ENCODE peak calls at places on chromosomes 11 and 22, in ten cellular contexts. Q is WERI-Rb-1, L is NB4, T is GM12865, G is MM.1S, W is body of pancreas, S is upper lobe of left lung, C is Peyer's patch, B is fibroblast of pulmonary artery, F is hepatocyte. Y is an unnamed sample.

GRCh38 chr11:75745807-75746206 is 22.8 kb upstream of the DGAT2 start:
- DNase-seq in Q (no peak), B (no peak), T (no peak), C (no peak), F (no peak), L (no peak), W (no peak), S (no peak), G (no peak), Y (no peak)

GRCh38 chr11:23151819-23152218 is 291.5 kb upstream of the CCDC179 start:
- DNase-seq in C (no peak), Q (no peak), W (no peak), G (no peak), S (no peak), B (peak; percentile 1), L (no peak), F (no peak), T (no peak), Y (no peak)

GRCh38 chr22:49936018-49936972 is 17.9 kb downstream of the CRELD2 start:
- DNase-seq in Q (peak; percentile 84), G (peak; percentile 87), T (peak; percentile 92), W (peak; percentile 94), L (peak; percentile 92), F (peak; percentile 96), B (peak; percentile 92), S (peak; percentile 97), C (peak; percentile 90), Y (no peak)

GRCh38 chr11:61816736-61817455 is at the start of gene FADS1:
- DNase-seq in T (peak; percentile 95), B (peak; percentile 97), W (peak; percentile 89), F (peak; percentile 99), L (peak; percentile 99), Q (peak; percentile 98), C (peak; percentile 78), S (peak; percentile 97), G (peak; percentile 92), Y (peak; percentile 73)

GRCh38 chr11:109606256-109606655 is 184.3 kb downstream of the C11orf87 start:
- DNase-seq in L (no peak), Q (no peak), S (no peak), W (no peak), G (no peak), T (no peak), C (no peak), B (no peak), F (no peak), Y (no peak)

GRCh38 chr11:43693731-43694130 is 13.2 kb downstream of the HSD17B12 start:
- DNase-seq in S (no peak), G (no peak), C (no peak), Q (no peak), L (no peak), F (no peak), T (no peak), W (no peak), B (no peak), Y (no peak)

GRCh38 chr11:14309425-14310192 is 49.4 kb downstream of the RRAS2 start:
- DNase-seq in W (no peak), T (peak; percentile 30), Q (no peak), C (no peak), S (no peak), B (no peak), G (no peak), F (no peak), L (no peak), Y (no peak)

GRCh38 chr11:124402326-124402922 is 3.6 kb upstream of the OR8B3 start:
- DNase-seq in L (peak; percentile 67), F (peak; percentile 91), S (no peak), B (peak; percentile 92), T (peak; percentile 68), G (peak; percentile 64), W (peak; percentile 53), Q (peak; percentile 59), C (peak; percentile 28), Y (peak; percentile 35)

GRCh38 chr11:87030458-87031054 is 7.2 kb upstream of the TMEM135 start:
- DNase-seq in L (no peak), T (peak; percentile 10), G (no peak), B (no peak), S (no peak), Q (no peak), C (no peak), W (no peak), F (no peak), Y (no peak)

GRCh38 chr11:64501500-64502427 is 89.3 kb upstream of the SLC22A12 start:
- DNase-seq in Q (no peak), L (no peak), C (no peak), B (no peak), T (no peak), W (no peak), S (no peak), F (peak; percentile 54), G (no peak), Y (no peak)

DNA sequence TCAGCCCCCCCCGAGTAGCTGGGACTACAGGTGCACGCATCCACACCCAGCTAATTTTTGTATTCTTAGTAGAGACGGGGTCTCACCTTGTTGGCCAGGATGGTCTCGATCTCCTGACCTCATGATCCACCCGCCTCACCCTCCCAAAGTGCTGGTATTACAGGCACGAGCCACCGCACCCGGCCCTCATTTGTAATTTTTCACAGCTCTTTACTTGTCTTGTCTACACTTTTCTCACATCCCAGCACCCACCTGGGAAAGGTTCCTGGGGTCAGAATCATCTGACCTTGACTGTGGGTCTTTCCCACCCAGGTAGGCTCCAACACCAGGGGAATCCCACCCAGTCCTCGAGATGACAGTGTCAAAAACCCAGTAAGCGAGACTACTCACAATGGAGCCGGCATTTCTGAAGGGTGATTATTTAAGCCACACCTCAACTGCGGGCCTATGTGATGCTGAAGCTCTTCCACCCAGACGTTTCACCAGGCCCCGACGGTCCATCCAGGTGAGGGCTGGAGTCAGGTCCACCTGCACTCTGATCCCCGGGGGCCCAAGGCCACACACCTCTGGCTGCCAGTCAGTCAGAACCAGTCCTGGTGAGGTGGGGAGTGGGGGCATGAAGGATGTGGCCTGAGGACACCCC is 23.4 kb downstream of the CELSR1 start:
- DNase-seq in T (peak; percentile 54), W (no peak), B (no peak), L (no peak), G (no peak), C (no peak), Q (no peak), S (no peak), F (peak; percentile 2), Y (no peak)
- H3K4me3 ChIP-seq in T (no peak overlapping the region), W (no peak overlapping the region), B (no peak overlapping the region), L (no peak overlapping the region), G (no peak overlapping the region), C (no peak overlapping the region), Q (no peak overlapping the region), S (no peak overlapping the region), F (no peak overlapping the region), Y (no peak overlapping the region)

DNA sequence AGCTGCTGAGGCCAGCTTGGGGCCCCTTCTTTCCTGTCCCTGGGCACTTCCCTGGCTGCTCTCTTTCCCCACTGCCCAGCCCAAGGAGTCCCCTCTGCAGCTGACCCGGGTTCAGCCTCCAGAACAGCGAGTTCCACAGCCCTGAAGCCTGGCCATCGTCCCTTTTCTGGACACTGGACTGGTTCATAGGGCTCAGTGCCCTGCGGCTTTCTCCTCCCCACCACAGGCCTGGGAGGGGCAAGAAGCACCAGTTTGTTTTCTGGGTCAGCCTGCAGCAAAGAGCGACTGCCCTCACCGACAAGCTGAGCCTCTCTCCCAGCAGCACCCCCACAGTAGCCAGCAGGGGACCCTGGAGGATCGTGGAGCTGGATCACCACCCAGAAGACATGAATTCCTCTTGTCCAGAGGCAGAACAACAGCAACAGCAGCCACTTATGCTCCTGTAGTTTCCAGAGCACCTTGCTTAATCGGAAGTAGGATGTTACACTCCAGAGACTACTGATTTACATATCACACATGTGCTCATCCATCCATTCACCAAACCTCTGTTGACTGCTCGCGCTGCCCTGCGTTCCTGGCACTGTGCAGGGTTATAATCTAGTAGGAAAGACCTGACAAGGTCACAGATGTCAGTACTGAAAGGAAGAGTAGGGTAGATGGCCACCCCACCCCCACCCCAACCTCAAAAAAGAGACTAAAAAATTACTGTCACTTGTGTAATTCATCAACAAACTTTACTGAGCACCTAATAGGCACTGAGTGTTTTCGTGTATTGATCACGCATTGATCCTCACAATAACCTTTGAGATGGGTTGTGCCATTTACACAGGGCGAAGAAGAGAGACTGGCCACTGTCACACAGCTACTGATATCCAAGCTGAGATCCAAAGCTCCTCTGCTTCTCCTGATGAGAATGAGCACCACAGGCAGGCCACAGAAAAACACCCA is 13.0 kb upstream of the CXCR5 start:
- DNase-seq in S (no peak), W (no peak), B (peak; percentile 42), L (peak; percentile 82), Q (no peak), G (peak; percentile 83), C (peak; percentile 78), F (no peak), T (peak; percentile 76), Y (peak; percentile 44)
- TF ChIP-seq CTCF in S (no peak), W (no peak), B (peak; percentile 5), L (no peak), Q (no peak), G (no peak), C (no peak), F (peak; percentile 13), T (no peak), Y (peak; percentile 38)

DNA sequence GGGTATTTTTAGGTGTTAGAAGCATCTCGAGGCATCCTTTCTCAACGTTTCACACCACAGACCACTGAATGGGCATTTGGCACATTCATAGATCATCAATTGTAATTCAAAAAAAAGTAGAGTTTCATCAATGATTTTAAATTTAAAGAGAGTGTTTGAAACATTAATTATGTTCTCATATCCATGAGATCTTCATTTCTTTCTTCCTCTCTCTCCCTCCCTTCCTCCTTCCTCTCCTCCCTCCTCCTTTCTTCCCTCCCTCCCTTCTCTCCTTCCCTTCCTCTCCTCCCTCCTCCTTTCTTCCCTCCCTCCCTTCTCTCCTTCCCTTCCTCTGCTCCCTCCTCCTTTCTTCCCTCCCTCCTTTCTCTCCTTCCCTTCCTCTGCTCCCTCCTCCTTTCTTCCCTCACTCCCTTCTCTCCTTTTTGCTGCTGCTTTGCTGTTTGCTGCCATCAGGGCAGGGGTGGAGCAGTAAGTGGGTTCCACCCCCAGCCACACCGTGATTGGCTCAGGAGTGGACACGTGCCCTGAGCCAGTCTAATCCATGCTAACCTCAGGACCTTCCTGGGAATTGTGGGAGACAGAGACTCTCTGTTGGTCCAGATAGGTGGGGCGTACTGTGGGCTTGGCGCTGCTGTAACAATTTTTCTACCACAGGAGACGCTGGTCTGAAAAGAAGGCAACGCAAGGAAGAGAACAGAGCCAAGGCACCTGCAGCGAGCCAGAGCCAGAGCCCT is 33.8 kb upstream of the APOBEC3A start:
- DNase-seq in T (no peak), C (no peak), G (no peak), L (no peak), W (peak; percentile 81), F (peak; percentile 87), S (no peak), B (peak; percentile 69), Q (peak; percentile 88), Y (peak; percentile 53)
- H3K4me3 ChIP-seq in T (no peak overlapping the region), C (no peak overlapping the region), G (no peak overlapping the region), L (no peak overlapping the region), W (no peak overlapping the region), F (no peak overlapping the region), S (no peak overlapping the region), B (no peak overlapping the region), Q (peak overlapping the region; percentile 34), Y (peak overlapping the region; percentile 1)

DNA sequence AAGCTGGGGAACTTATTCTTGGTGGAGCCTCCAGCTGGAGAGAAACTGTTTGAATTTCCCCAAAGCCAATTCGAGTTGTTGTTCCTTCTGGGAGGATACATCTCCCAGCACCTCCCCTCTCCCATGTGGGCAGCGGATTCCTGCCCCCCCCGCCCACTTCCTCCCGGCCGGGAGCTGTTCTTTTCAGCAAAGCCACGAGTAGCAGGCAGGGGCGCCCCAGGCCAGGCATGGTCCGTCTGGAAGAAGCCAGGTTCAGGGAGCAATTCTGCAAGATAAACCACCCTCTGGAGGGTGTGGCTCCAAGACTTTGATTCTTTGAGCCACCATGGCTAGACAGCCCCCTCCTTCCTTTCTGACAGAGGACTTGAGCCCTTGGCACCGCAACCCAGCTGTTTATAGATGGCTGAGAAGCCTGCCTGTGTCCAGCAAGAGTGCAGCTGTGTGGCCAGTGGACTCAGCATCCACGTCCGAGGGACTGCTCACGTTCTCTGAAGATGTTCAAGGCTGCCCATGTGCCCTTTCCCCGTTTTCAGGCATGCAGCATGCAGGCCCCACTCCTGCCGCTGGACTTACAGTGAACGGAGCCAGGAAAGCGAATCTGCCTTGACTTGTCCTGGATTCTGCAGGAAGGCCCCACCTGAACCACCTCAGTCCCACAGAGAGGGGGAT is 170.3 kb downstream of the CTTN start:
- DNase-seq in W (no peak), S (peak; percentile 69), F (peak; percentile 81), T (no peak), Q (peak; percentile 92), G (no peak), B (peak; percentile 39), L (no peak), C (no peak), Y (no peak)
- TF ChIP-seq CTCF in W (no peak), S (no peak), F (peak; percentile 36), T (no peak), Q (peak; percentile 61), G (no peak), B (peak; percentile 13), L (no peak), C (peak; percentile 9), Y (peak; percentile 38)

Y was measured in kidney epithelial cell.